ENCODE peak calls at places on chromosomes 4 and X, in five cellular contexts. T, B, C, I and F are unnamed samples.

GRCh38 chr4:186266699-186267467 is 894 bp downstream of the F11 start:
- DNase-seq in I (no peak), T (no peak), C (peak; percentile 62), B (no peak), F (no peak)

GRCh38 chr4:119870868-119871267 is 195.8 kb downstream of the MAD2L1 start:
- DNase-seq in T (no peak), C (no peak), B (no peak), I (no peak), F (no peak)

GRCh38 chr4:112284662-112285411 is 867 bp downstream of the TIFA start:
- DNase-seq in C (peak; percentile 38), B (no peak), I (no peak), T (no peak), F (no peak)

GRCh38 chrX:49165901-49166881 is 3.6 kb downstream of the MAGIX start:
- DNase-seq in C (peak; percentile 77), I (peak; percentile 92), T (peak; percentile 72), B (peak; percentile 21), F (no peak)

GRCh38 chrX:14420876-14421275 is 108.5 kb upstream of the GLRA2 start:
- DNase-seq in C (no peak), I (no peak), T (no peak), B (no peak), F (no peak)

GRCh38 chr4:80207172-80207583 is 9.9 kb downstream of the PRDM8 start:
- DNase-seq in I (peak; percentile 71), T (no peak), C (no peak), B (no peak), F (no peak)

GRCh38 chr4:28360681-28361080 is 1500.0 kb downstream of the STIM2 start:
- DNase-seq in C (no peak), T (no peak), I (no peak), B (no peak), F (no peak)

GRCh38 chrX:16695079-16695676 is 17.3 kb downstream of the CTPS2 start:
- DNase-seq in T (peak; percentile 59), I (peak; percentile 84), B (peak; percentile 5), C (peak; percentile 57), F (no peak)

GRCh38 chr4:163701915-163702314 is 207.4 kb downstream of the TMA16 start:
- DNase-seq in B (no peak), C (no peak), I (no peak), T (no peak), F (no peak)

GRCh38 chrX:12372111-12372510 is 233.8 kb downstream of the FRMPD4 start:
- DNase-seq in B (no peak), C (no peak), I (no peak), T (no peak), F (no peak)

GRCh38 chr4:169774466-169775445 is 17.0 kb upstream of the HPF1 start:
- DNase-seq in B (no peak), I (peak; percentile 78), T (no peak), C (peak; percentile 24), F (no peak)

GRCh38 chrX:115266300-115266699 is 23.2 kb upstream of the LUZP4 start:
- DNase-seq in C (no peak), I (no peak), B (no peak), T (no peak), F (no peak)

GRCh38 chr4:123867910-123868587 is 471.5 kb downstream of the SPRY1 start:
- DNase-seq in T (no peak), B (no peak), C (no peak), I (no peak), F (no peak)